ENCODE peak calls at places on chromosomes 12 and 14, in five cellular contexts. One of them, this sample, is unnamed.

GRCh38 chr12:107436376-107436775 is 249.2 kb upstream of the PWP1 start:
- DNase-seq in fibroblast of pulmonary artery: peak
- DNase-seq in NCI-H748 treated with DMSO at 0.1 percent for 48 hours: no peak
- DNase-seq in NCI-H146: no peak
- DNase-seq in SHP77: no peak
- DNase-seq in this sample: no peak

GRCh38 chr14:99075061-99075460 is 196.9 kb downstream of the BCL11B start:
- DNase-seq in fibroblast of pulmonary artery: no peak
- DNase-seq in NCI-H748 treated with DMSO at 0.1 percent for 48 hours: no peak
- DNase-seq in NCI-H146: no peak
- DNase-seq in SHP77: no peak
- DNase-seq in this sample: no peak

GRCh38 chr12:84946753-84947152 is 34.2 kb upstream of the SLC6A15 start:
- DNase-seq in fibroblast of pulmonary artery: no peak
- DNase-seq in NCI-H748 treated with DMSO at 0.1 percent for 48 hours: no peak
- DNase-seq in NCI-H146: no peak
- DNase-seq in SHP77: no peak
- DNase-seq in this sample: no peak

GRCh38 chr12:3155710-3156386 is 78.7 kb downstream of the TSPAN9 start:
- DNase-seq in fibroblast of pulmonary artery: no peak
- DNase-seq in NCI-H748 treated with DMSO at 0.1 percent for 48 hours: no peak
- DNase-seq in NCI-H146: no peak
- DNase-seq in SHP77: no peak
- DNase-seq in this sample: no peak

GRCh38 chr14:95265106-95266094 is 54.3 kb downstream of the CLMN start:
- DNase-seq in fibroblast of pulmonary artery: peak
- DNase-seq in NCI-H748 treated with DMSO at 0.1 percent for 48 hours: peak
- DNase-seq in NCI-H146: peak
- DNase-seq in SHP77: peak
- DNase-seq in this sample: peak

GRCh38 chr14:32050839-32051238 is 26.3 kb upstream of the ARHGAP5 start:
- DNase-seq in fibroblast of pulmonary artery: no peak
- DNase-seq in NCI-H748 treated with DMSO at 0.1 percent for 48 hours: no peak
- DNase-seq in NCI-H146: no peak
- DNase-seq in SHP77: no peak
- DNase-seq in this sample: no peak

GRCh38 chr12:84814664-84815245 is 97.8 kb downstream of the SLC6A15 start:
- DNase-seq in fibroblast of pulmonary artery: no peak
- DNase-seq in NCI-H748 treated with DMSO at 0.1 percent for 48 hours: no peak
- DNase-seq in NCI-H146: no peak
- DNase-seq in SHP77: no peak
- DNase-seq in this sample: no peak

GRCh38 chr12:24759155-24759554 is 189.7 kb downstream of the BCAT1 start:
- DNase-seq in fibroblast of pulmonary artery: peak
- DNase-seq in NCI-H748 treated with DMSO at 0.1 percent for 48 hours: no peak
- DNase-seq in NCI-H146: no peak
- DNase-seq in SHP77: no peak
- DNase-seq in this sample: no peak

GRCh38 chr14:79699206-79699605 is 512.1 kb downstream of the DIO2 start:
- DNase-seq in fibroblast of pulmonary artery: no peak
- DNase-seq in NCI-H748 treated with DMSO at 0.1 percent for 48 hours: no peak
- DNase-seq in NCI-H146: no peak
- DNase-seq in SHP77: no peak
- DNase-seq in this sample: no peak

GRCh38 chr12:62931481-62931880 is 3.5 kb downstream of the PPM1H start:
- DNase-seq in fibroblast of pulmonary artery: no peak
- DNase-seq in NCI-H748 treated with DMSO at 0.1 percent for 48 hours: no peak
- DNase-seq in NCI-H146: no peak
- DNase-seq in SHP77: no peak
- DNase-seq in this sample: no peak

GRCh38 chr12:19039515-19039914 is 90.0 kb upstream of the PLEKHA5 start:
- DNase-seq in fibroblast of pulmonary artery: no peak
- DNase-seq in NCI-H748 treated with DMSO at 0.1 percent for 48 hours: no peak
- DNase-seq in NCI-H146: no peak
- DNase-seq in SHP77: no peak
- DNase-seq in this sample: no peak

GRCh38 chr12:51205350-51205749 is 12.5 kb downstream of the POU6F1 start:
- DNase-seq in fibroblast of pulmonary artery: no peak
- DNase-seq in NCI-H748 treated with DMSO at 0.1 percent for 48 hours: no peak
- DNase-seq in NCI-H146: no peak
- DNase-seq in SHP77: no peak
- DNase-seq in this sample: no peak

GRCh38 chr12:6267007-6267721 is 43.3 kb upstream of the PLEKHG6 start:
- DNase-seq in fibroblast of pulmonary artery: no peak
- DNase-seq in NCI-H748 treated with DMSO at 0.1 percent for 48 hours: no peak
- DNase-seq in NCI-H146: no peak
- DNase-seq in SHP77: no peak
- DNase-seq in this sample: no peak

GRCh38 chr14:50052517-50052916 is 63.9 kb downstream of the VCPKMT start:
- DNase-seq in fibroblast of pulmonary artery: no peak
- DNase-seq in NCI-H748 treated with DMSO at 0.1 percent for 48 hours: no peak
- DNase-seq in NCI-H146: no peak
- DNase-seq in SHP77: no peak
- DNase-seq in this sample: no peak

GRCh38 chr14:91872517-91873470 is 5.5 kb upstream of the TC2N start:
- DNase-seq in fibroblast of pulmonary artery: peak
- DNase-seq in NCI-H748 treated with DMSO at 0.1 percent for 48 hours: no peak
- DNase-seq in NCI-H146: no peak
- DNase-seq in SHP77: no peak
- DNase-seq in this sample: no peak